ENCODE peak calls at places on chromosome 18, in seven cellular contexts. G is uterus, Z is RWPE2, H is thyroid gland, Y is hepatocyte, T is spleen, M is K562. W is an unnamed sample.

GRCh38 chr18:8946046-8946838 is 156.3 kb upstream of the NDUFV2 start:
- DNase-seq in Z (no peak), T (no peak), Y (no peak), M (no peak), G (no peak), H (no peak), W (no peak)

GRCh38 chr18:8800041-8800441 is 94.7 kb downstream of the MTCL1 start:
- DNase-seq in G (no peak), H (no peak), M (no peak), Y (no peak), T (no peak), Z (no peak), W (peak; percentile 71)

GRCh38 chr18:28003451-28003850 is 173.5 kb downstream of the CDH2 start:
- DNase-seq in Z (no peak), G (no peak), H (no peak), Y (no peak), M (no peak), T (no peak), W (no peak)

GRCh38 chr18:44599409-44599808 is 81.3 kb upstream of the SETBP1 start:
- DNase-seq in T (no peak), M (no peak), Y (peak; percentile 11), Z (no peak), G (no peak), H (peak; percentile 59), W (no peak)

GRCh38 chr18:72822202-72822601 is 45.6 kb downstream of the NETO1 start:
- DNase-seq in Y (no peak), T (no peak), H (no peak), G (no peak), Z (no peak), M (no peak), W (no peak)

GRCh38 chr18:76401496-76401895 is 93.5 kb downstream of the ZNF516 start:
- DNase-seq in T (no peak), Y (no peak), G (peak; percentile 62), H (no peak), M (peak; percentile 9), Z (no peak), W (no peak)

GRCh38 chr18:74496508-74497307 is 545 bp downstream of the CNDP2 start:
- DNase-seq in Z (no peak), Y (peak; percentile 88), H (peak; percentile 79), M (no peak), G (peak; percentile 57), T (no peak), W (peak; percentile 92)

GRCh38 chr18:29874519-29875098 is 1167.9 kb downstream of the DSC3 start:
- DNase-seq in M (peak; percentile 20), T (no peak), Z (no peak), H (peak; percentile 22), G (no peak), Y (peak; percentile 46), W (no peak)

GRCh38 chr18:6795307-6795706 is 65.8 kb downstream of the ARHGAP28 start:
- DNase-seq in M (no peak), T (no peak), G (no peak), Z (no peak), Y (peak; percentile 64), H (no peak), W (no peak)

GRCh38 chr18:5543854-5544389 is at the start of gene EPB41L3:
- DNase-seq in H (peak; percentile 14), T (peak; percentile 80), Y (peak; percentile 52), M (no peak), G (peak; percentile 39), Z (no peak), W (peak; percentile 79)

GRCh38 chr18:47754311-47755101 is 176.0 kb downstream of the SMAD2 start:
- DNase-seq in Z (no peak), T (no peak), G (no peak), H (peak; percentile 48), Y (peak; percentile 57), M (peak; percentile 76), W (no peak)

GRCh38 chr18:56284319-56284718 is 354.1 kb downstream of the TXNL1 start:
- DNase-seq in M (no peak), H (no peak), Z (no peak), Y (no peak), G (no peak), T (no peak), W (no peak)

GRCh38 chr18:68714356-68714706 is 577 bp downstream of the TMX3 start:
- DNase-seq in T (no peak), Z (no peak), H (peak; percentile 2), Y (peak; percentile 29), M (peak; percentile 12), G (no peak), W (no peak)

GRCh38 chr18:53219853-53220252 is 879.9 kb downstream of the DCC start:
- DNase-seq in H (no peak), T (no peak), Y (no peak), Z (no peak), M (no peak), G (no peak), W (no peak)

GRCh38 chr18:45962461-45962860 is 4.7 kb downstream of the EPG5 start:
- DNase-seq in Y (peak; percentile 36), T (no peak), Z (no peak), G (no peak), H (peak; percentile 88), M (no peak), W (no peak)

GRCh38 chr18:8844721-8845148 is 139.4 kb downstream of the MTCL1 start:
- DNase-seq in G (no peak), Z (no peak), Y (no peak), H (no peak), M (no peak), T (no peak), W (no peak)

GRCh38 chr18:9619545-9619944 is 5.2 kb upstream of the PPP4R1 start:
- DNase-seq in Z (no peak), M (no peak), Y (no peak), H (no peak), G (no peak), T (no peak), W (no peak)

GRCh38 chr18:23553887-23554286 is 32.4 kb downstream of the NPC1 start:
- DNase-seq in T (no peak), Y (no peak), Z (no peak), H (no peak), M (no peak), G (no peak), W (no peak)

GRCh38 chr18:23548719-23549118 is 37.6 kb downstream of the NPC1 start:
- DNase-seq in M (no peak), Z (no peak), H (no peak), T (no peak), G (no peak), Y (no peak), W (no peak)

GRCh38 chr18:23547806-23548205 is 38.5 kb downstream of the NPC1 start:
- DNase-seq in H (no peak), M (no peak), Z (no peak), Y (peak; percentile 60), T (no peak), G (no peak), W (no peak)

GRCh38 chr18:23550898-23551297 is 35.4 kb downstream of the NPC1 start:
- DNase-seq in G (no peak), T (no peak), Y (no peak), M (no peak), H (peak; percentile 11), Z (no peak), W (no peak)

GRCh38 chr18:23551978-23552377 is 34.3 kb downstream of the NPC1 start:
- DNase-seq in Y (no peak), H (no peak), Z (no peak), M (no peak), T (no peak), G (no peak), W (no peak)
- H3K36me3 ChIP-seq in Y (no peaks in the 10 kb centered on the region), H (peaks cover 29% of the 10 kb centered on the region), Z (peaks cover 96% of the 10 kb centered on the region), M (peaks cover 89% of the 10 kb centered on the region), T (peaks cover 88% of the 10 kb centered on the region), G (no peaks in the 10 kb centered on the region), W (peaks cover 42% of the 10 kb centered on the region)

DNA sequence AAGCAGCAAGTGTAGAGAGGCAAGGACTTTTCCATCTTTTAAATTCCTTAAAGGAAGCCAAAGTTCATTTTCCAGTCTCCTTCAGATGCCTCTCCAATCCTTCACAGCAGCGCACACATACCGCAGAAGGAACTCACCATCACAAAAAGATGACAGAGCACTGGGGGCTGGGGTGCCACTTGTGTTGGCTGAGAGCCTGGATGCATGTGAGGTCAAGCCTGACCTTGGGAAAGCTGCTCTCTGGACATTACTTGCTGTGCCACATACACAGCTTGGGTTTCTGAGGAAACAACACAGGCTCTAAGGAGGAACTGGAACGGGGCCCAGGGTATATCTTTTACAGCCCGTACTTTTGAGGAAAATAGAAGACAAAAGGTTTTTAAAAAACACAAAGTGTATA is 364.3 kb upstream of the MEX3C start:
- DNase-seq in Y (no peak), Z (no peak), M (no peak), H (peak; percentile 85), G (no peak), T (no peak), W (peak; percentile 56)
- TF ChIP-seq CTCF in Y (no peak), Z (no peak), M (no peak), H (no peak), G (no peak), T (no peak), W (no peak)

DNA sequence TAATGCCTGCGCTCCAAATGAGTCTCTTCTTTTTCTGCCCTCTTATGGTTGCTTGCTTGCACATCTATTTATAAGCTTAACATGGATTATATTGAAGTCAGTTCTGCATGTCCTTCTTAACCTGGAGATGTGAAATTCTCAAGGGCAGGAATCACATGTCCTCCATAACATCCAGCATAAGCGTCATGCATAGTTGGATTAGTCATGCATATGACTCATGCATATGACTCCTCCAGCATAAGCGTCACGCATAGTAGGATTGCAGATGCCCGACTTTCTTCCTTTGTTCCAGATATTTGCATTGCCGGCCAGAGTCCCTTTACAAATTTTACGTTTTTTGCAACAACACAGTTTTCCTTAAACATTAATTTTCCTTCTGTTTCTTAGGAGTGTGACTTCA is 308.6 kb downstream of the TGIF1 start:
- DNase-seq in M (no peak), Y (no peak), G (no peak), T (no peak), H (no peak), Z (no peak), W (no peak)
- H3K36me3 ChIP-seq in M (no peaks in the 10 kb centered on the region), Y (no peaks in the 10 kb centered on the region), G (no peaks in the 10 kb centered on the region), T (no peaks in the 10 kb centered on the region), H (no peaks in the 10 kb centered on the region), Z (no peaks in the 10 kb centered on the region), W (no peaks in the 10 kb centered on the region)

DNA sequence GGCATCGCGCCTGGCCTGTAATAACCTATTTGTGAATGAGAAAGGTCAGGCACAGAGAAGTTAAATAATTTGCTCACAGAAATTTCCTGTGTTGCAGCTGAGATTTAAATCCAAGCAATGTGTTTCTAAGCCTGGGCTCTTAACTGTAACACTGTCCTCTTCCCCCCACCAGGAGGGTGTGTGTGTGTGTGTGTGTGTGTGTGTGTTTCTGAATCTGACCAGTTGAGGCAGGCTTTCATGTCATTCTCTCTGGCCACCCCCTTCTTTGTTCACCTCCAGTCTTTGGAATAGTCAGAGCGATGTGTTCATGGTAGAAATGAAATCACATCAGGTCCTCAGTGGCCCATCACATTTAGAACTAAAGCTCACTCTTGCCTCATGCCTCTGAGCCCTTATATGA is 81.2 kb downstream of the NEDD4L start:
- DNase-seq in Z (no peak), G (no peak), H (no peak), M (peak; percentile 16), Y (no peak), T (no peak), W (no peak)
- TF ChIP-seq CTCF in Z (no peak), G (no peak), H (no peak), M (no peak), Y (peak; percentile 4), T (no peak), W (no peak)

GRCh38 chr18:55266981-55267380 is 307.7 kb upstream of the CCDC68 start:
- DNase-seq in Y (no peak), M (no peak), H (no peak), Z (no peak), T (no peak), G (no peak), W (no peak)
- H3K36me3 ChIP-seq in Y (no peaks in the 10 kb centered on the region), M (peaks cover 7% of the 10 kb centered on the region), H (peaks cover 3% of the 10 kb centered on the region), Z (no peaks in the 10 kb centered on the region), T (peaks cover 4% of the 10 kb centered on the region), G (no peaks in the 10 kb centered on the region), W (no peaks in the 10 kb centered on the region)

W was measured in kidney.